ENCODE peak calls at places on chromosomes 5 and 9, in five cellular contexts. X, A, I, C and Q are unnamed samples.

GRCh38 chr5:1673042-1673674 is 126.5 kb downstream of the MRPL36 start:
- DNase-seq in A (no peak), C (peak; percentile 8), X (peak; percentile 24), I (no peak), Q (no peak)

GRCh38 chr5:138459311-138459710 is 6.0 kb upstream of the EGR1 start:
- DNase-seq in X (no peak), A (peak; percentile 89), I (no peak), C (no peak), Q (no peak)

GRCh38 chr5:10625700-10626472 is 62.0 kb downstream of the ANKRD33B start:
- DNase-seq in A (no peak), I (no peak), X (no peak), C (no peak), Q (no peak)

GRCh38 chr5:72467987-72468386 is 39.2 kb downstream of the ZNF366 start:
- DNase-seq in X (peak; percentile 92), I (no peak), A (no peak), C (peak; percentile 86), Q (peak; percentile 74)

GRCh38 chr9:89821081-89821480 is 216.3 kb downstream of the GADD45G start:
- DNase-seq in C (no peak), I (peak; percentile 67), X (peak; percentile 34), A (no peak), Q (no peak)

GRCh38 chr5:170745481-170746061 is 38.0 kb upstream of the GABRP start:
- DNase-seq in I (no peak), X (peak; percentile 5), A (no peak), C (peak; percentile 90), Q (no peak)

GRCh38 chr9:106716820-106717219 is 146.1 kb upstream of the ZNF462 start:
- DNase-seq in A (no peak), I (no peak), X (no peak), C (no peak), Q (no peak)

GRCh38 chr9:4548796-4549725 is 58.8 kb downstream of the SLC1A1 start:
- DNase-seq in I (no peak), A (no peak), X (no peak), C (peak; percentile 7), Q (no peak)

GRCh38 chr5:80069251-80069650 is 34.1 kb downstream of the THBS4 start:
- DNase-seq in A (no peak), C (no peak), I (no peak), X (peak; percentile 11), Q (no peak)